ENCODE peak calls at places on chromosomes 4 and X, in six cellular contexts. One of them, this sample, is unnamed.

GRCh38 chr4:133982533-133983224 is 218.9 kb downstream of the PABPC4L start:
- DNase-seq in activated naive CD8-positive, alpha-beta T cell treated with anti-CD3 and anti-CD28 coated beads, Interleukin-2, amount 50 U/mL, for 24 hours: no peak
- DNase-seq in activated CD4-positive, alpha-beta T cell treated with anti-CD3 and anti-CD28 coated beads for 1 hour: no peak
- DNase-seq in brain microvascular endothelial cell: no peak
- DNase-seq in CD4-positive, alpha-beta memory T cell: no peak
- DNase-seq in type B pancreatic cell: no peak
- DNase-seq in this sample: no peak

GRCh38 chr4:66489783-66490452 is 819.6 kb upstream of the EPHA5 start:
- DNase-seq in type B pancreatic cell: no peak
- DNase-seq in CD4-positive, alpha-beta memory T cell: no peak
- DNase-seq in brain microvascular endothelial cell: peak
- DNase-seq in activated naive CD8-positive, alpha-beta T cell treated with anti-CD3 and anti-CD28 coated beads, Interleukin-2, amount 50 U/mL, for 24 hours: no peak
- DNase-seq in activated CD4-positive, alpha-beta T cell treated with anti-CD3 and anti-CD28 coated beads for 1 hour: no peak
- DNase-seq in this sample: no peak

GRCh38 chrX:43693602-43694406 is 37.7 kb downstream of the MAOA start:
- DNase-seq in activated CD4-positive, alpha-beta T cell treated with anti-CD3 and anti-CD28 coated beads for 1 hour: no peak
- DNase-seq in activated naive CD8-positive, alpha-beta T cell treated with anti-CD3 and anti-CD28 coated beads, Interleukin-2, amount 50 U/mL, for 24 hours: no peak
- DNase-seq in CD4-positive, alpha-beta memory T cell: no peak
- DNase-seq in type B pancreatic cell: no peak
- DNase-seq in brain microvascular endothelial cell: no peak
- DNase-seq in this sample: no peak

GRCh38 chr4:82833696-82834313 is 35.2 kb upstream of the SCD5 start:
- DNase-seq in type B pancreatic cell: no peak
- DNase-seq in brain microvascular endothelial cell: peak
- DNase-seq in activated CD4-positive, alpha-beta T cell treated with anti-CD3 and anti-CD28 coated beads for 1 hour: no peak
- DNase-seq in activated naive CD8-positive, alpha-beta T cell treated with anti-CD3 and anti-CD28 coated beads, Interleukin-2, amount 50 U/mL, for 24 hours: no peak
- DNase-seq in CD4-positive, alpha-beta memory T cell: no peak
- DNase-seq in this sample: peak

GRCh38 chr4:181618896-181619295 is 624.3 kb upstream of the TENM3 start:
- DNase-seq in type B pancreatic cell: no peak
- DNase-seq in brain microvascular endothelial cell: no peak
- DNase-seq in activated naive CD8-positive, alpha-beta T cell treated with anti-CD3 and anti-CD28 coated beads, Interleukin-2, amount 50 U/mL, for 24 hours: no peak
- DNase-seq in CD4-positive, alpha-beta memory T cell: no peak
- DNase-seq in activated CD4-positive, alpha-beta T cell treated with anti-CD3 and anti-CD28 coated beads for 1 hour: no peak
- DNase-seq in this sample: no peak

GRCh38 chr4:4871267-4872147 is 12.0 kb downstream of the MSX1 start:
- DNase-seq in CD4-positive, alpha-beta memory T cell: no peak
- DNase-seq in brain microvascular endothelial cell: no peak
- DNase-seq in type B pancreatic cell: peak
- DNase-seq in activated CD4-positive, alpha-beta T cell treated with anti-CD3 and anti-CD28 coated beads for 1 hour: no peak
- DNase-seq in activated naive CD8-positive, alpha-beta T cell treated with anti-CD3 and anti-CD28 coated beads, Interleukin-2, amount 50 U/mL, for 24 hours: no peak
- DNase-seq in this sample: no peak

GRCh38 chrX:10457092-10457491 is 163.3 kb downstream of the MID1 start:
- DNase-seq in CD4-positive, alpha-beta memory T cell: no peak
- DNase-seq in activated naive CD8-positive, alpha-beta T cell treated with anti-CD3 and anti-CD28 coated beads, Interleukin-2, amount 50 U/mL, for 24 hours: no peak
- DNase-seq in brain microvascular endothelial cell: peak
- DNase-seq in activated CD4-positive, alpha-beta T cell treated with anti-CD3 and anti-CD28 coated beads for 1 hour: no peak
- DNase-seq in type B pancreatic cell: no peak
- DNase-seq in this sample: no peak

GRCh38 chr4:71497078-71497477 is 158.3 kb downstream of the SLC4A4 start:
- DNase-seq in brain microvascular endothelial cell: no peak
- DNase-seq in CD4-positive, alpha-beta memory T cell: no peak
- DNase-seq in activated naive CD8-positive, alpha-beta T cell treated with anti-CD3 and anti-CD28 coated beads, Interleukin-2, amount 50 U/mL, for 24 hours: no peak
- DNase-seq in type B pancreatic cell: no peak
- DNase-seq in activated CD4-positive, alpha-beta T cell treated with anti-CD3 and anti-CD28 coated beads for 1 hour: no peak
- DNase-seq in this sample: no peak

GRCh38 chr4:52869196-52869595 is 7.1 kb downstream of the RASL11B start:
- DNase-seq in CD4-positive, alpha-beta memory T cell: no peak
- DNase-seq in activated CD4-positive, alpha-beta T cell treated with anti-CD3 and anti-CD28 coated beads for 1 hour: no peak
- DNase-seq in brain microvascular endothelial cell: no peak
- DNase-seq in activated naive CD8-positive, alpha-beta T cell treated with anti-CD3 and anti-CD28 coated beads, Interleukin-2, amount 50 U/mL, for 24 hours: no peak
- DNase-seq in type B pancreatic cell: no peak
- DNase-seq in this sample: peak

GRCh38 chrX:13761606-13762005 is 27.1 kb downstream of the OFD1 start:
- DNase-seq in brain microvascular endothelial cell: no peak
- DNase-seq in type B pancreatic cell: no peak
- DNase-seq in activated naive CD8-positive, alpha-beta T cell treated with anti-CD3 and anti-CD28 coated beads, Interleukin-2, amount 50 U/mL, for 24 hours: no peak
- DNase-seq in CD4-positive, alpha-beta memory T cell: no peak
- DNase-seq in activated CD4-positive, alpha-beta T cell treated with anti-CD3 and anti-CD28 coated beads for 1 hour: no peak
- DNase-seq in this sample: no peak

GRCh38 chrX:2500091-2500680 is 590 bp downstream of the DHRSX start:
- DNase-seq in activated CD4-positive, alpha-beta T cell treated with anti-CD3 and anti-CD28 coated beads for 1 hour: no peak
- DNase-seq in type B pancreatic cell: no peak
- DNase-seq in brain microvascular endothelial cell: peak
- DNase-seq in CD4-positive, alpha-beta memory T cell: no peak
- DNase-seq in activated naive CD8-positive, alpha-beta T cell treated with anti-CD3 and anti-CD28 coated beads, Interleukin-2, amount 50 U/mL, for 24 hours: peak
- DNase-seq in this sample: peak

GRCh38 chr4:140092094-140092820 is 61.7 kb downstream of the MAML3 start:
- DNase-seq in activated CD4-positive, alpha-beta T cell treated with anti-CD3 and anti-CD28 coated beads for 1 hour: no peak
- DNase-seq in activated naive CD8-positive, alpha-beta T cell treated with anti-CD3 and anti-CD28 coated beads, Interleukin-2, amount 50 U/mL, for 24 hours: no peak
- DNase-seq in type B pancreatic cell: no peak
- DNase-seq in CD4-positive, alpha-beta memory T cell: no peak
- DNase-seq in brain microvascular endothelial cell: no peak
- DNase-seq in this sample: peak

GRCh38 chr4:185713272-185713671 is 98.7 kb downstream of the SORBS2 start:
- DNase-seq in CD4-positive, alpha-beta memory T cell: no peak
- DNase-seq in activated CD4-positive, alpha-beta T cell treated with anti-CD3 and anti-CD28 coated beads for 1 hour: no peak
- DNase-seq in activated naive CD8-positive, alpha-beta T cell treated with anti-CD3 and anti-CD28 coated beads, Interleukin-2, amount 50 U/mL, for 24 hours: no peak
- DNase-seq in brain microvascular endothelial cell: peak
- DNase-seq in type B pancreatic cell: no peak
- DNase-seq in this sample: no peak

GRCh38 chrX:154486052-154486395 is 391 bp downstream of the UBL4A start:
- DNase-seq in activated naive CD8-positive, alpha-beta T cell treated with anti-CD3 and anti-CD28 coated beads, Interleukin-2, amount 50 U/mL, for 24 hours: peak
- DNase-seq in brain microvascular endothelial cell: no peak
- DNase-seq in type B pancreatic cell: peak
- DNase-seq in activated CD4-positive, alpha-beta T cell treated with anti-CD3 and anti-CD28 coated beads for 1 hour: no peak
- DNase-seq in CD4-positive, alpha-beta memory T cell: peak
- DNase-seq in this sample: peak

GRCh38 chrX:2500681-2501151 is at the start of the genes DHRSX and ZBED1:
- DNase-seq in activated naive CD8-positive, alpha-beta T cell treated with anti-CD3 and anti-CD28 coated beads, Interleukin-2, amount 50 U/mL, for 24 hours: peak
- DNase-seq in CD4-positive, alpha-beta memory T cell: no peak
- DNase-seq in type B pancreatic cell: no peak
- DNase-seq in activated CD4-positive, alpha-beta T cell treated with anti-CD3 and anti-CD28 coated beads for 1 hour: no peak
- DNase-seq in brain microvascular endothelial cell: no peak
- DNase-seq in this sample: peak

GRCh38 chr4:33470805-33471204 is 2750.6 kb downstream of the PCDH7 start:
- DNase-seq in activated naive CD8-positive, alpha-beta T cell treated with anti-CD3 and anti-CD28 coated beads, Interleukin-2, amount 50 U/mL, for 24 hours: no peak
- DNase-seq in type B pancreatic cell: no peak
- DNase-seq in brain microvascular endothelial cell: no peak
- DNase-seq in CD4-positive, alpha-beta memory T cell: no peak
- DNase-seq in activated CD4-positive, alpha-beta T cell treated with anti-CD3 and anti-CD28 coated beads for 1 hour: no peak
- DNase-seq in this sample: no peak

GRCh38 chrX:31200430-31200829 is 128.6 kb upstream of the FTHL17 start:
- DNase-seq in activated CD4-positive, alpha-beta T cell treated with anti-CD3 and anti-CD28 coated beads for 1 hour: no peak
- DNase-seq in brain microvascular endothelial cell: no peak
- DNase-seq in activated naive CD8-positive, alpha-beta T cell treated with anti-CD3 and anti-CD28 coated beads, Interleukin-2, amount 50 U/mL, for 24 hours: no peak
- DNase-seq in type B pancreatic cell: no peak
- DNase-seq in CD4-positive, alpha-beta memory T cell: no peak
- DNase-seq in this sample: no peak

GRCh38 chr4:101200561-101200960 is 146.8 kb downstream of the PPP3CA start:
- DNase-seq in brain microvascular endothelial cell: peak
- DNase-seq in activated naive CD8-positive, alpha-beta T cell treated with anti-CD3 and anti-CD28 coated beads, Interleukin-2, amount 50 U/mL, for 24 hours: no peak
- DNase-seq in type B pancreatic cell: no peak
- DNase-seq in CD4-positive, alpha-beta memory T cell: no peak
- DNase-seq in activated CD4-positive, alpha-beta T cell treated with anti-CD3 and anti-CD28 coated beads for 1 hour: no peak
- DNase-seq in this sample: no peak

GRCh38 chr4:88352062-88352461 is 26.6 kb upstream of the HERC6 start:
- DNase-seq in activated naive CD8-positive, alpha-beta T cell treated with anti-CD3 and anti-CD28 coated beads, Interleukin-2, amount 50 U/mL, for 24 hours: no peak
- DNase-seq in CD4-positive, alpha-beta memory T cell: no peak
- DNase-seq in activated CD4-positive, alpha-beta T cell treated with anti-CD3 and anti-CD28 coated beads for 1 hour: no peak
- DNase-seq in brain microvascular endothelial cell: peak
- DNase-seq in type B pancreatic cell: no peak
- DNase-seq in this sample: no peak

GRCh38 chr4:140126261-140126660 is 27.7 kb downstream of the MAML3 start:
- DNase-seq in CD4-positive, alpha-beta memory T cell: no peak
- DNase-seq in type B pancreatic cell: no peak
- DNase-seq in brain microvascular endothelial cell: no peak
- DNase-seq in activated CD4-positive, alpha-beta T cell treated with anti-CD3 and anti-CD28 coated beads for 1 hour: no peak
- DNase-seq in activated naive CD8-positive, alpha-beta T cell treated with anti-CD3 and anti-CD28 coated beads, Interleukin-2, amount 50 U/mL, for 24 hours: no peak
- DNase-seq in this sample: no peak